ENCODE peak calls at places on chromosomes 5 and 9, in five cellular contexts. K is PC-3, Q is A673, E is heart right ventricle, D is OCI-LY7. A is an unnamed sample. For H3K36me3, the result is how much of the 10 kb centered on the place peaks cover.

GRCh38 chr5:148469446-148470062 is 85.8 kb downstream of the FBXO38 start:
- DNase-seq in E (peak), K (peak), D (no peak), Q (no peak), A (no peak)

GRCh38 chr9:71806916-71807315 is 38.6 kb upstream of the CEMIP2 start:
- DNase-seq in Q (peak), E (peak), K (peak), D (peak), A (peak)

GRCh38 chr5:53942724-53943123 is 367.6 kb downstream of the ARL15 start:
- DNase-seq in K (no peak), D (no peak), E (peak), Q (peak), A (no peak)

GRCh38 chr5:125277494-125278154 is 531.2 kb upstream of the ZNF608 start:
- DNase-seq in K (peak), D (no peak), Q (no peak), E (no peak), A (no peak)

GRCh38 chr9:136564379-136564988 is 18.6 kb upstream of the NOTCH1 start:
- DNase-seq in E (peak), K (no peak), D (no peak), Q (no peak), A (peak)

GRCh38 chr5:167861134-167861930 is 430.1 kb upstream of the WWC1 start:
- DNase-seq in K (peak), D (peak), E (peak), Q (peak), A (no peak)

GRCh38 chr5:158194561-158194961 is 335.6 kb upstream of the CLINT1 start:
- DNase-seq in Q (no peak), D (peak), K (no peak), E (peak), A (no peak)

GRCh38 chr5:115838885-115839518 is 2.4 kb downstream of the ATG12 start:
- DNase-seq in E (no peak), Q (peak), D (peak), K (peak), A (peak)

GRCh38 chr5:160461378-160461777 is 39.7 kb downstream of the PTTG1 start:
- DNase-seq in D (no peak), E (no peak), K (no peak), Q (no peak), A (no peak)

GRCh38 chr9:134996591-134997530 is 79.1 kb upstream of the FCN1 start:
- DNase-seq in Q (no peak), K (no peak), D (no peak), E (no peak), A (no peak)

GRCh38 chr9:89387970-89388867 is 69.9 kb downstream of the SECISBP2 start:
- DNase-seq in K (no peak), E (peak), D (no peak), Q (peak), A (no peak)

GRCh38 chr9:75088646-75089368 is 493 bp downstream of the OSTF1 start:
- DNase-seq in D (peak), Q (peak), K (peak), E (peak), A (peak)
- TF ChIP-seq CTCF in D (no peak), Q (no peak), K (no peak), E (peak), A (no peak)

GRCh38 chr5:87385794-87386193 is 26.9 kb downstream of the CCNH start:
- DNase-seq in E (no peak), Q (no peak), K (peak), D (no peak), A (no peak)

GRCh38 chr5:87390075-87390474 is 22.7 kb downstream of the CCNH start:
- DNase-seq in E (no peak), K (no peak), Q (no peak), D (no peak), A (no peak)

GRCh38 chr5:87390576-87391199 is 22.0 kb downstream of the CCNH start:
- DNase-seq in Q (no peak), K (peak), E (no peak), D (no peak), A (no peak)

GRCh38 chr5:87389635-87390034 is 23.1 kb downstream of the CCNH start:
- DNase-seq in D (no peak), E (no peak), K (no peak), Q (no peak), A (no peak)

GRCh38 chr5:87388129-87388528 is 24.6 kb downstream of the CCNH start:
- DNase-seq in E (no peak), K (no peak), D (no peak), Q (no peak), A (no peak)
- H3K36me3 ChIP-seq in E (under half), K (half or more), D (half or more), Q (half or more), A (under half)

DNA sequence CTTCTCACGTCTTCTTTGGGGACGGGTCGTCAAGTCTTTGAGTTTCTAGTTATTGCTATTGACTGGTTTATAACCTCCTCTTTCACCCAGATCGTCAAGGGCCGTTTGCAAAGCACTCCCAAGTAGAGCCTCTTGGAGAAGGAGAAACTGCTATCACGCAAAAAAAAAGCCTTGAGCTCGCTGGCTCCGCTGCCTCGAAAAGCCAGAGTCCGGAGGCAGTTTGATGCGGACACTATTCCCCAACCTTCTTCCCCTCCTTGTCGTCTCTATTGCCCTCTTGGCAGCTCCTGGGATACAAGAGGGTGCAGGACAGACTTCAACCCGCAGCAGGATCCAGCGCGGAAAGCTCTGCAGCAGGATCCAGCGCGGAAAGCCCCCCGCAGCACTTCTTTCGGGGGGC is 293 bp upstream of the PCDHAC1 start:
- DNase-seq in K (peak), E (no peak), Q (no peak), D (no peak), A (no peak)
- H3K4me3 ChIP-seq in K (peak), E (peak), Q (peak), D (no peak), A (no peak)

GRCh38 chr5:6482735-6483134 is 34.1 kb downstream of the UBE2QL1 start:
- DNase-seq in Q (no peak), D (no peak), E (no peak), K (no peak), A (no peak)

GRCh38 chr5:6483880-6484382 is 35.3 kb downstream of the UBE2QL1 start:
- DNase-seq in K (no peak), D (no peak), E (no peak), Q (no peak), A (peak)

GRCh38 chr5:6478793-6479192 is 30.1 kb downstream of the UBE2QL1 start:
- DNase-seq in K (no peak), Q (no peak), D (no peak), E (no peak), A (no peak)

GRCh38 chr5:6484446-6484845 is 35.8 kb downstream of the UBE2QL1 start:
- DNase-seq in E (no peak), D (no peak), Q (no peak), K (no peak), A (no peak)

GRCh38 chr5:6480133-6481051 is 31.7 kb downstream of the UBE2QL1 start:
- DNase-seq in Q (no peak), K (peak), E (no peak), D (peak), A (peak)
- TF ChIP-seq CTCF in Q (peak), K (peak), E (no peak), D (peak), A (peak)

GRCh38 chr9:92636627-92637026 is 33.3 kb downstream of the IPPK start:
- DNase-seq in E (no peak), K (no peak), D (no peak), Q (no peak), A (no peak)

GRCh38 chr9:92638621-92639101 is 31.3 kb downstream of the IPPK start:
- DNase-seq in K (no peak), D (no peak), E (no peak), Q (no peak), A (no peak)

GRCh38 chr9:92637886-92638620 is 31.9 kb downstream of the IPPK start:
- DNase-seq in Q (no peak), K (no peak), D (no peak), E (no peak), A (no peak)

GRCh38 chr9:92635760-92636159 is 34.2 kb downstream of the IPPK start:
- DNase-seq in D (no peak), K (no peak), E (no peak), Q (no peak), A (no peak)

DNA sequence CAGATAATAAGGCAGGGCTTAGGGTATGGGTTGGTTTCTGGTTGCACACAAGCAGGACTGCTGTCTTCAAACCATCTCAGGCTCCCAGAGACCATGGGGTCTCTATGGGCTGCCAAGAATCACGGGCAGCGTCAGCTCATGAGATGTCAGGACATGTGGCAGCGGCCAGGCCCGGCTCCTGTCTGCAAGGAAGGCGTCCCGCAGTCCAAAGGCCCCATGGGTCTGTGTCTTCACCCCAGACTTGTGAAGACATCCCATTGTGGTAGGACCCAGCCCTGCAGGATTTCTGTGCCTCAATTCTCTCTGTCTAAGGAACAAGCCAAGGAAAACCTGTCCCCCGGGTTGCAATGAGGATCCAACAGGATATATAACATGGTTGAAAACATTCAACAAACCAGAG is 32.6 kb downstream of the IPPK start:
- DNase-seq in Q (no peak), D (no peak), E (no peak), K (no peak), A (no peak)
- H3K36me3 ChIP-seq in Q (under half), D (half or more), E (under half), K (under half), A (under half)

DNA sequence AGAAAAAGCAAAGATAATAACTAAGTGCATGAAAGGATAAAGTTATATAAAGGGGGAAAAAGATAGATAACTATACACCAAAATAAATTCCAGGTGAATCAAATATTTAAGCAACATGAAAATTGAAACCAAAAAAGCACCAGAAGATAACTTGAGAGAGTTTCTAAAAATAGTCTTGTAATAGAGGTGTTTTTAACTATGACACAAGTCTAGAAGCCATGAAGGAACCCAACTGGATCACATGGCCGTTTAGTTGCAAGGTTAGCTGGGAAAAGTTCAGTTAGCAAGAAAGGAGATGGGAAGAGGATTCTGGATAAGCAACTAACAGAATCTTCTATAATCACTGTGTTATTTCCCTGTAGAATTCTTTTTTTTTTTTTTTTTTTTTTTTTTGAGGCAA is 9.2 kb upstream of the RASA1 start:
- DNase-seq in E (no peak), K (no peak), D (no peak), Q (no peak), A (no peak)
- H3K4me3 ChIP-seq in E (no peak), K (no peak), D (no peak), Q (no peak), A (no peak)

DNA sequence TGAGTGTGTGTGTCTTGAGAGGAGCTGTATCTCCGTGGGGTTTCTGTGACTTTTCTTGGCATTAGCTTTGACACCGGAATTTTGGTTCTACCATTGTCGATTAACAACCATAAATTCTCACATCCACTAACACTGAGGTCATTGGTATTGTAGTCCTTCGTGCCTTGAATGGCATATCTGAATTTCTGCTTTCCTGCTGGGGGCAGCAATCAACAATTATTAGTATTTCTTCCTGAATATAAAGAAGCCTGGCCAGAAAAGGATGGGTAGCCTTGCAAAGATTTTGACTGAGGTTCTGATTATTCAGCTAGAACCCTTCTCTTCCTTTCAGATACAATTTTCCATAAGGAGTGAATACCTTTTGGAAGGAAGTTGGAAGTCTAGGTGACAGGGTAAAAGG is 33.5 kb upstream of the SHOC1 start:
- DNase-seq in D (peak), K (peak), E (no peak), Q (peak), A (no peak)
- TF ChIP-seq CTCF in D (peak), K (peak), E (no peak), Q (peak), A (peak)